ENCODE peak calls at places on chromosomes 7 and 10, in six cellular contexts. Z, Y, W, L, O and J are unnamed samples. For H3K4me1, the result is how much of the 10 kb centered on the place peaks cover.

GRCh38 chr10:123808873-123809272 is 82.7 kb downstream of the CPXM2 start:
- DNase-seq in Y (no peak), Z (peak), L (no peak), W (no peak), O (no peak), J (no peak)

GRCh38 chr10:126904807-126905686 is at the start of gene DOCK1:
- DNase-seq in Z (peak), Y (peak), L (peak), O (peak), W (no peak), J (no peak)

GRCh38 chr10:93542358-93542791 is 24.1 kb upstream of the FFAR4 start:
- DNase-seq in L (no peak), W (no peak), O (peak), Y (no peak), Z (peak), J (no peak)

GRCh38 chr7:11689096-11689495 is 142.9 kb downstream of the THSD7A start:
- DNase-seq in L (no peak), Z (no peak), O (no peak), Y (no peak), W (no peak), J (no peak)

GRCh38 chr7:69782917-69783684 is 184.8 kb downstream of the AUTS2 start:
- DNase-seq in Y (no peak), L (no peak), W (no peak), O (peak), Z (no peak), J (no peak)

GRCh38 chr10:15352818-15353217 is 18.3 kb downstream of the FAM171A1 start:
- DNase-seq in L (no peak), W (no peak), Y (no peak), Z (no peak), O (no peak), J (no peak)

GRCh38 chr7:27690649-27691048 is 28.0 kb upstream of the HIBADH start:
- DNase-seq in Y (no peak), Z (no peak), O (no peak), W (no peak), L (no peak), J (no peak)

GRCh38 chr10:79172881-79173280 is 104.1 kb downstream of the ZMIZ1 start:
- DNase-seq in O (no peak), L (no peak), Z (no peak), W (no peak), Y (no peak), J (no peak)

GRCh38 chr10:62047240-62047897 is 145.9 kb downstream of the ARID5B start:
- DNase-seq in L (no peak), Y (no peak), W (peak), O (no peak), Z (no peak), J (no peak)

GRCh38 chr7:11331128-11332102 is 357.7 kb downstream of the PHF14 start:
- DNase-seq in Y (no peak), Z (no peak), L (no peak), O (no peak), W (no peak), J (no peak)

GRCh38 chr7:141674702-141675101 is 27.3 kb downstream of the DENND11 start:
- DNase-seq in Z (no peak), O (no peak), Y (no peak), W (no peak), L (no peak), J (no peak)

GRCh38 chr10:97479939-97480338 is 18.3 kb downstream of the MMS19 start:
- DNase-seq in O (no peak), W (no peak), L (no peak), Z (no peak), Y (no peak), J (no peak)

GRCh38 chr10:103192089-103192450 is 1.0 kb downstream of the NT5C2 start:
- DNase-seq in O (peak), L (no peak), Y (no peak), W (no peak), Z (no peak), J (no peak)

GRCh38 chr7:98565114-98565513 is 52.0 kb upstream of the NPTX2 start:
- DNase-seq in Y (no peak), L (no peak), Z (no peak), O (no peak), W (no peak), J (no peak)

GRCh38 chr10:127906548-127907377 is at the start of gene PTPRE:
- DNase-seq in Y (peak), W (peak), Z (peak), L (peak), O (peak), J (peak)

GRCh38 chr7:137625197-137625596 is 221.6 kb downstream of the DGKI start:
- DNase-seq in W (no peak), O (no peak), L (no peak), Y (no peak), Z (no peak), J (no peak)

GRCh38 chr10:1240341-1240775 is 184.2 kb downstream of the WDR37 start:
- DNase-seq in Z (no peak), O (peak), W (peak), L (no peak), Y (no peak), J (peak)

GRCh38 chr7:105188201-105188600 is 174.2 kb downstream of the KMT2E start:
- DNase-seq in Z (no peak), W (no peak), Y (no peak), L (no peak), O (no peak), J (no peak)

GRCh38 chr7:155505422-155505793 is 41.0 kb downstream of the CNPY1 start:
- DNase-seq in Y (no peak), L (no peak), Z (no peak), O (no peak), W (no peak), J (no peak)

GRCh38 chr10:62426086-62426485 is 51.9 kb downstream of the ZNF365 start:
- DNase-seq in Y (no peak), L (peak), W (no peak), Z (no peak), O (no peak), J (no peak)

GRCh38 chr10:48552946-48553564 is 51.8 kb downstream of the ARHGAP22 start:
- DNase-seq in Z (no peak), O (no peak), L (no peak), Y (no peak), W (no peak), J (no peak)

GRCh38 chr7:26279405-26279804 is 12.3 kb upstream of the SNX10 start:
- DNase-seq in W (no peak), L (no peak), Z (no peak), Y (no peak), O (no peak), J (no peak)

GRCh38 chr7:43888983-43889945 is 17.1 kb downstream of the URGCP start:
- DNase-seq in O (no peak), Y (no peak), Z (no peak), W (no peak), L (no peak), J (no peak)

GRCh38 chr7:82444220-82445049 is 858 bp upstream of the CACNA2D1 start:
- DNase-seq in O (no peak), L (peak), Y (no peak), W (no peak), Z (no peak), J (no peak)

GRCh38 chr10:86225098-86225782 is 141.4 kb downstream of the GRID1 start:
- DNase-seq in Z (no peak), L (peak), O (no peak), W (no peak), Y (peak), J (no peak)

GRCh38 chr10:131102147-131102546 is 209.4 kb downstream of the TCERG1L start:
- DNase-seq in L (no peak), Z (no peak), Y (no peak), W (no peak), O (no peak), J (no peak)

GRCh38 chr7:69335331-69335730 is 262.9 kb upstream of the AUTS2 start:
- DNase-seq in L (no peak), O (no peak), Z (no peak), Y (no peak), W (no peak), J (no peak)

GRCh38 chr7:40918701-40919271 is 784.0 kb downstream of the SUGCT start:
- DNase-seq in L (no peak), W (no peak), Y (peak), Z (no peak), O (no peak), J (no peak)

GRCh38 chr10:80464557-80465466 is 10.7 kb downstream of the TSPAN14 start:
- DNase-seq in O (no peak), Z (peak), W (no peak), Y (peak), L (no peak), J (no peak)

GRCh38 chr7:85890244-85890811 is 703.5 kb upstream of the SEMA3D start:
- DNase-seq in L (peak), W (no peak), Y (peak), Z (peak), O (no peak), J (no peak)

GRCh38 chr10:77666821-77667220 is 29.2 kb upstream of the KCNMA1 start:
- DNase-seq in W (no peak), Z (no peak), L (no peak), O (no peak), Y (no peak), J (no peak)

GRCh38 chr10:45561952-45562351 is 110.6 kb downstream of the ZFAND4 start:
- DNase-seq in Z (no peak), L (no peak), Y (no peak), O (no peak), W (no peak), J (no peak)

GRCh38 chr10:129958118-129958685 is 5.9 kb downstream of the EBF3 start:
- DNase-seq in L (no peak), Y (no peak), W (no peak), Z (no peak), O (no peak), J (no peak)
- H3K4me1 ChIP-seq in L (under half), Y (under half), W (under half), Z (under half), O (under half), J (under half)

DNA sequence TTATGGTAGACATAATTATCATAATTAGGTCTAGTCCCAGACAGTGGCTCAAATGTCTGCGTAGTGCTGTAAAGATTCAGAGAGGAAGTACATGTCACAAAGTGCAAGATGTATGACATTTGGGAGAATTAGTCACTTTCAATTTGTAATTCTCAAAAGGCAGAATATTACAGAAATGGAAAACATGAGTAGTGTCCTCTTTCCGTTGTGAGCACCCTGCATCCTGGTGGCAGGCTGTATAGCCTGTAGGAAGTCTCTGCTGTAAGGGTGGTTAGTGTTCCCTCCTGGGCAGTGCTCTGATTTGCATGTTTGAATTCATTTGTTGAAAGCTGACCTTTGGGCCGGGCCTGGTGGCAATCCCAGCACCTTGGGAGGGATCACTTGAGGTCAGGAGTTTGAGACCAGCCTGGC is 17.0 kb downstream of the CDK14 start:
- DNase-seq in L (no peak), W (no peak), Z (peak), Y (no peak), O (no peak), J (no peak)
- H3K4me1 ChIP-seq in L (under half), W (under half), Z (under half), Y (under half), O (under half), J (under half)

GRCh38 chr10:24894309-24894708 is 58.1 kb downstream of the PRTFDC1 start:
- DNase-seq in W (peak), Y (peak), L (no peak), O (no peak), Z (peak), J (no peak)
- H3K4me1 ChIP-seq in W (under half), Y (half or more), L (half or more), O (under half), Z (under half), J (under half)

GRCh38 chr10:6040205-6040604 is 22.0 kb downstream of the IL2RA start:
- DNase-seq in Z (no peak), W (no peak), L (no peak), O (no peak), Y (no peak), J (no peak)
- H3K4me1 ChIP-seq in Z (under half), W (under half), L (under half), O (under half), Y (under half), J (half or more)

GRCh38 chr7:130922206-130923112 is 188.5 kb upstream of the KLF14 start:
- DNase-seq in Y (no peak), L (no peak), O (no peak), W (no peak), Z (no peak), J (no peak)
- H3K4me1 ChIP-seq in Y (half or more), L (half or more), O (half or more), W (under half), Z (under half), J (under half)

DNA sequence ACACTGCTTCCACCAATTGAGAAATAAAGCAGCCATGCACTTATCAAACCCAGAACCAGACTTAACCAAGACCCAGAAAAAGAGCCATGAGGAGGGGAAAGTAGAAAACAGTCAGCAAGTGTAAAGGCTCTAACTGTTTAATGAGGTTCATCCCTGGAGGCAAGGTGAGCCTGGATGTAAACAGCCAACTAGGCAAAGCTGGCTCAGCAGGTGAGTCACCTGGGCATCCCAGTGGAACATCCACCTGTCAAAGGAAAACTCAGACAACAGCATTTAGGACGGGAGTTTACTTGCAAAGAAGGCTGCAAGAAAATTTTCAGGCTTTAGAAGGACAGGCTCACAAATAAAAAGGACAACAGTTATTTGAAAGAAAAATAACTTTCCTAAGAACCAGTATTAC is 153.0 kb downstream of the SNX13 start:
- DNase-seq in Z (no peak), Y (no peak), O (no peak), L (no peak), W (no peak), J (no peak)
- H3K4me1 ChIP-seq in Z (under half), Y (under half), O (under half), L (under half), W (under half), J (under half)

DNA sequence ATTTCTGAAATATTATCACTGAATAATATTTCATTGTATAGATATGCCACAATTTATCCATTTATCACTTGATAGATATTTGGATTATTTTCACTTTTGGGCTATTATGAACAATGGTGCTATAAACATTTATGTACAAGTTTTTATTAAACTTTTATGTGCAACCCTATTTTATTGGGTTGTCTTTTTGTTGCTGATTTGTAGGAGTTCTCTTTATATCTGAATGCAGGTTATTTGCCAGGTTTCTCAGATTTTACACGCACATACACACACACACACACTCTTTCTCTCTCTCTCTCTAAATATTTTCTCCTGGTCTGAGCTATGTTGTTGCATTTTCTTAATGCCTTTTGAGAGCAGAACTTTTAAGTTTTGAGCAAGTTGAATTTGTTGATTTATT is 36.2 kb downstream of the ADK start:
- DNase-seq in Z (no peak), W (no peak), Y (no peak), L (no peak), O (no peak), J (no peak)
- H3K4me1 ChIP-seq in Z (under half), W (under half), Y (under half), L (under half), O (under half), J (under half)

DNA sequence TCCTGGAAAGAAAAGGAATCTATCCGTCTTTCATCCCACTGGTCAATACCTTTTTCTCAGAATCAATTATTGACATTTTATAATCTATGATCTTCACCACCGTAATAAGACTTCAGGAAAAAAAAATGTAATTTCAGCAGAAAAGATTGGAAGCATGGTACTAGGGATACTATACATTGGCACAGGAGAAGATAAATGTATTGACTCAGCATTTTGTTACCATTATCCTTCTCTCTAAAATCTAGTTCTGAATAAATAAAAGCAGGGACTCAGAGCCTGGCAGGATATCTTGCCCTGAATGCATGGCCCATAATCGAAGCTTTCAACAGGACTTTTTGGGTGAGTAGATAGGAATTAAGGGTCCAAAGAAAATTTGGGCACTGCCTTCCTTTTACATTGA is 120.7 kb downstream of the LRRTM3 start:
- DNase-seq in O (no peak), W (no peak), Y (no peak), Z (no peak), L (no peak), J (no peak)
- H3K4me1 ChIP-seq in O (under half), W (under half), Y (under half), Z (under half), L (under half), J (under half)

DNA sequence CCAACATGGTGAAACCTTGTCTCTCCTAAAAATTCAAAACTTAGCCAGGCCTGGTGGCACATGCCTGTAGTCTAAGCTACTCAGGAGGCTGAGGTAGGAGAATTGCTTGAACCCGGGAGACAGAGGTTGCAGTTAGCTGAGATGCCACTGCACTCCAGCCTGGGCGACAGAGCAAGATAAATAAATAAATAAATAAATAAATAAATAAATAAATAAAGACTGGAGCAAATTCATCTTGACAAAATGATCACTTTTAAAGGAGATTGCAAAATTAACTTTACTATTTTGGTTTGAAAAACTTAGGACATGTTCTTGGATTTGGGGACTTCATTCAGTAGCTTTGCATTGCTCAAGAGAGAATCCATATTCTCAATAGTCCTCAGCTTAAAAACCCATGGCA is 137.0 kb downstream of the SEMA3A start:
- DNase-seq in Y (no peak), L (no peak), Z (no peak), O (no peak), W (no peak), J (no peak)
- H3K4me1 ChIP-seq in Y (under half), L (under half), Z (under half), O (under half), W (under half), J (under half)

DNA sequence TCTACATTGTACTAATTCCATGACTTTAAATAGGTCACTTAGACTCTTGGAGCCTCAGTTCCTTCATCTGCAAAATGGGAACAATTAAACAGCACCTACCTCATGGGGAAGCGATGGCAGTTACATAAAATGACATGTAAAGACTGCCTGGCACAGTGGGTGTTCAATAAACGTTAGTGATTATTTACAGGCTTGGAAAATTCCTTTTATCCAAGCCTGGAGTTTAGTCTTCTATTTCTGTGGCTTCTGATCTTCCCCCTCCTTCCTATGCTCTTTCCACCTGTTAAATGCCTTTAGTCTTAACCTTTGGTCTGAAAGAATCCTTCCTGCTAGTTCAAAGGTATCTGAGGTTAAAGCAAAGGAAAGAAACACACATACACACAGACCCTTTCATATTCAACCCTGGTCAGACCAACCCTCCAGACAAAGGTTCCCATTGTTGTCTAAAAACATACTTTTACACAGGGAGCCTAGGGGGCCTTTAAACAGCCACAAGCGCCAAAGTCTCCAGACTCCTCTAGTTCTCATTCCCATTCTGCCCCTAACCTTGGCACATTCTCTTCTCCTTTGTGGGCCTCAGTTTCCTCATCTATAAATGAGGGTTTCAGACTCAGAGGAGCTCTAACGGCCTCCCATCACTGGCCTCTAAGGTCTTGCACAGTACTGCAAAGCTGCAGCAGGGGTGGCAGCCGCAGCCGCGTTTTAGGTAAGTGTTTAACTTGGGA is 21.4 kb downstream of the SORBS1 start:
- DNase-seq in L (no peak), O (no peak), W (no peak), Z (no peak), Y (no peak), J (no peak)
- H3K4me1 ChIP-seq in L (under half), O (half or more), W (under half), Z (under half), Y (under half), J (under half)